ENCODE peak calls at places on chromosomes 4 and X, in seven cellular contexts. R, M, J, H, C, X and U are unnamed samples.

GRCh38 chrX:34884693-34885277 is 57.8 kb upstream of the FAM47B start:
- DNase-seq in C (peak), M (no peak), R (no peak), J (no peak), X (peak), H (no peak), U (no peak)

GRCh38 chr4:54683616-54684346 is 26.0 kb downstream of the KIT start:
- DNase-seq in R (no peak), X (no peak), J (no peak), H (no peak), M (peak), C (peak), U (no peak)

GRCh38 chrX:105190252-105190853 is 30.1 kb downstream of the TEX13A start:
- DNase-seq in J (peak), H (no peak), X (peak), C (no peak), M (peak), R (no peak), U (peak)

GRCh38 chrX:130108647-130109428 is 1.5 kb downstream of the ELF4 start:
- DNase-seq in M (no peak), C (peak), X (peak), H (peak), J (peak), R (no peak), U (no peak)

GRCh38 chr4:3706565-3707422 is 59.4 kb upstream of the ADRA2C start:
- DNase-seq in H (no peak), R (no peak), J (no peak), C (no peak), X (no peak), M (no peak), U (no peak)

GRCh38 chrX:69162466-69162865 is 2.8 kb downstream of the PJA1 start:
- DNase-seq in H (no peak), J (no peak), C (no peak), X (no peak), R (no peak), M (no peak), U (no peak)

GRCh38 chr4:4428966-4429875 is 42.3 kb downstream of the NSG1 start:
- DNase-seq in J (no peak), H (no peak), M (no peak), X (no peak), C (no peak), R (no peak), U (peak)

GRCh38 chr4:109067509-109068205 is 234.8 kb downstream of the COL25A1 start:
- DNase-seq in X (peak), R (no peak), H (peak), M (no peak), C (no peak), J (no peak), U (no peak)

GRCh38 chr4:165301833-165302232 is 25.6 kb upstream of the MSMO1 start:
- DNase-seq in M (no peak), X (peak), H (no peak), C (peak), J (no peak), R (no peak), U (no peak)

GRCh38 chrX:17374619-17375360 is at the start of gene NHS:
- DNase-seq in J (peak), R (peak), X (peak), M (peak), C (no peak), H (peak), U (peak)

GRCh38 chr4:38620527-38620926 is 43.5 kb upstream of the KLF3 start:
- DNase-seq in H (no peak), R (no peak), J (no peak), C (no peak), M (no peak), X (no peak), U (no peak)

GRCh38 chr4:96483308-96484030 is 643.6 kb downstream of the PDHA2 start:
- DNase-seq in M (peak), J (no peak), X (peak), R (no peak), H (no peak), C (no peak), U (no peak)

GRCh38 chr4:159446266-159446976 is 343.5 kb downstream of the RAPGEF2 start:
- DNase-seq in C (peak), J (peak), R (peak), X (peak), M (peak), H (no peak), U (peak)

GRCh38 chrX:107676559-107677378 is 48.5 kb downstream of the PRPS1 start:
- DNase-seq in J (peak), C (peak), H (peak), M (peak), R (peak), X (peak), U (peak)

GRCh38 chr4:6308890-6309643 is 39.4 kb downstream of the WFS1 start:
- DNase-seq in R (no peak), X (peak), C (no peak), J (no peak), M (peak), H (no peak), U (no peak)

GRCh38 chr4:113921089-113921842 is 58.2 kb downstream of the ARSJ start:
- DNase-seq in H (no peak), X (peak), C (no peak), J (no peak), R (no peak), M (no peak), U (no peak)

GRCh38 chrX:3219667-3220066 is 126.8 kb downstream of the MXRA5 start:
- DNase-seq in R (no peak), X (no peak), J (no peak), C (no peak), H (no peak), M (no peak), U (no peak)

GRCh38 chrX:107197306-107197705 is 8.9 kb downstream of the NUP62CL start:
- DNase-seq in M (no peak), C (no peak), J (no peak), R (no peak), H (no peak), X (no peak), U (no peak)

GRCh38 chr4:145774473-145774872 is 94.5 kb downstream of the C4orf51 start:
- DNase-seq in C (no peak), J (no peak), X (no peak), M (no peak), R (no peak), H (no peak), U (no peak)

GRCh38 chr4:5770051-5770450 is 59.0 kb downstream of the EVC start:
- DNase-seq in H (no peak), C (no peak), R (no peak), J (no peak), M (no peak), X (no peak), U (no peak)

GRCh38 chr4:8617486-8618040 is 25.0 kb downstream of the CPZ start:
- DNase-seq in C (no peak), J (no peak), X (no peak), H (no peak), M (no peak), R (no peak), U (no peak)